ENCODE peak calls at places on chromosomes 4 and X, in nine cellular contexts. C is stomach, U is suprapubic skin, Y is ovary, O is transverse colon, D is GM12878, S is tibial nerve, W is esophagus muscularis mucosa, V is upper lobe of left lung. T is an unnamed sample.

GRCh38 chr4:98663226-98664006 is 5.0 kb upstream of the TSPAN5 start:
- DNase-seq in D (peak; percentile 84), W (no peak), S (no peak), U (no peak), C (no peak), V (no peak), O (peak; percentile 21), Y (no peak), T (no peak)

GRCh38 chr4:128570380-128570779 is 239.1 kb upstream of the JADE1 start:
- DNase-seq in U (no peak), W (no peak), O (peak; percentile 20), Y (no peak), S (peak; percentile 59), C (no peak), V (peak; percentile 71), D (no peak), T (peak; percentile 83)

GRCh38 chr4:138948918-138949317 is 66.7 kb upstream of the NOCT start:
- DNase-seq in S (no peak), O (no peak), V (peak; percentile 34), U (no peak), W (no peak), Y (no peak), C (no peak), D (no peak), T (no peak)

GRCh38 chr4:113952452-113953029 is 26.9 kb downstream of the ARSJ start:
- DNase-seq in U (no peak), V (no peak), D (peak; percentile 12), S (peak; percentile 33), C (no peak), Y (no peak), W (no peak), O (no peak), T (no peak)

GRCh38 chrX:101449279-101449678 is 36.0 kb upstream of the ARMCX4 start:
- DNase-seq in O (no peak), V (no peak), C (no peak), Y (no peak), U (no peak), W (no peak), S (no peak), D (no peak), T (no peak)

GRCh38 chr4:69054578-69055200 is 41.6 kb upstream of the UGT2B7 start:
- DNase-seq in O (no peak), S (no peak), W (no peak), C (no peak), Y (no peak), U (no peak), D (no peak), V (peak; percentile 61), T (no peak)

GRCh38 chr4:26076896-26077295 is 162.9 kb downstream of the SMIM20 start:
- DNase-seq in W (no peak), U (no peak), C (no peak), Y (no peak), V (no peak), D (no peak), O (no peak), S (no peak), T (no peak)

GRCh38 chr4:164748375-164748774 is 5.6 kb upstream of the SMIM31 start:
- DNase-seq in V (no peak), O (no peak), W (no peak), S (no peak), U (no peak), Y (no peak), D (no peak), C (no peak), T (no peak)

GRCh38 chr4:7157666-7158065 is 34.7 kb upstream of the SORCS2 start:
- DNase-seq in W (no peak), V (no peak), D (no peak), S (no peak), Y (peak; percentile 11), U (peak; percentile 64), O (no peak), C (no peak), T (peak; percentile 18)

GRCh38 chr4:142278171-142278570 is 567.9 kb downstream of the INPP4B start:
- DNase-seq in W (no peak), S (no peak), U (no peak), D (no peak), C (no peak), O (no peak), V (no peak), Y (no peak), T (no peak)

GRCh38 chr4:6500481-6501135 is 28.2 kb upstream of the PPP2R2C start:
- DNase-seq in W (peak; percentile 57), Y (no peak), V (no peak), S (no peak), D (no peak), O (no peak), C (no peak), U (peak; percentile 43), T (no peak)

GRCh38 chr4:57098945-57099344 is 11.2 kb downstream of the IGFBP7 start:
- DNase-seq in Y (no peak), W (no peak), C (no peak), O (no peak), V (no peak), S (no peak), U (no peak), D (no peak), T (no peak)

GRCh38 chr4:105227054-105227453 is 80.4 kb downstream of the TET2 start:
- DNase-seq in Y (no peak), W (no peak), D (no peak), U (no peak), C (no peak), O (no peak), S (no peak), V (no peak), T (no peak)

DNA sequence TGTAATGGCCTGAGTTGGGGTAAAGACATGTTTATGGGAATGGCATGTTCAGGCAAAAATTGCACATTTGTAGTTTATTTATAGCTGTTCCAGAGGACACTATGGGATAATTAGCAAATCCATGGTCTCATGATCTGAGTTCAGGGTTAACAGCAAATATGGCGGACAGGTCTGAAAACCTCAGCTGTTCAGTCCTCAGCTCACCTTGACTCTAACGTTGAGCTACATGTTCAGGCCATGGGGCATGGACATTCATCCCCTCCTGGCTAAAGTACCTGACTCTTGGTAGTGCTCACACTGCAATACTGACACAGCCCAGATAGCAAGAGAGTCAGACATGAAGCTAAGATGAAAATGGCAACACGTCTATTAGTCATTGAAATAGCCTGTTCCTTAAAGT is 161.6 kb upstream of the GPC4 start:
- DNase-seq in U (no peak), S (no peak), O (no peak), D (no peak), V (no peak), Y (no peak), W (no peak), C (no peak), T (no peak)
- TF ChIP-seq POLR2A in U (no peak), S (no peak), O (no peak), D (no peak), V (no peak), Y (no peak), W (no peak), C (no peak), T (no peak)

DNA sequence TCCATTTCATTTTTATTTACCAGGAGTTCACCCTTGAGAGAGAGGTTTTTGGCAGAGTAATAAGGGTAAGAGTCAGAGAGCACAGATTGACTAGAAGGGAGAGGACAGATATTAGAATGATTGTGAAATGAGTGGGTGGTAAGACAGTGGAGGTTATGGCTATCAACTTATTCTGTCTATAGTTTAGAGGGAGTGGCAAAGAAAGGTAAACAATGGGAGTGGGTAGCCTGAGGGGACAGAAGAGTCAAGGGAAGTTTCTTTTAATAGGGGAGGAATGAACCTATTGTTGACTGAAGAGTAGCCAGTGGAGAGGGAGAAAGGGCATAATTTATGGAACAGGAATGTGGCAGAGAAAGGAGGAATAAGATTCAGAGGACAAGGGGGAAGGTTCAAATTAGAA is 186.5 kb upstream of the NRK start:
- DNase-seq in U (no peak), Y (no peak), C (no peak), S (no peak), D (no peak), W (no peak), O (no peak), V (no peak), T (no peak)
- TF ChIP-seq EP300 in U (no peak), Y (no peak), C (no peak), S (no peak), D (no peak), W (no peak), O (no peak), V (no peak), T (no peak)

GRCh38 chrX:20067709-20068315 is 48.9 kb downstream of the MAP7D2 start:
- DNase-seq in W (peak; percentile 91), V (peak; percentile 80), U (peak; percentile 76), S (peak; percentile 76), O (peak; percentile 55), C (peak; percentile 90), D (no peak), Y (peak; percentile 86), T (peak; percentile 89)
- H3K4me3 ChIP-seq in W (no peak overlapping the region), V (no peak overlapping the region), U (no peak overlapping the region), S (no peak overlapping the region), O (no peak overlapping the region), C (no peak overlapping the region), D (no peak overlapping the region), Y (no peak overlapping the region), T (no peak overlapping the region)

GRCh38 chr4:151646322-151646721 is 114.5 kb downstream of the GATB start:
- DNase-seq in D (no peak), S (no peak), C (no peak), Y (no peak), V (no peak), O (no peak), U (no peak), W (no peak), T (no peak)
- TF ChIP-seq POLR2A in D (no peak), S (no peak), C (no peak), Y (no peak), V (no peak), O (no peak), U (no peak), W (no peak), T (no peak)

GRCh38 chrX:129736491-129736890 is 2.3 kb upstream of the XPNPEP2 start:
- DNase-seq in Y (no peak), C (no peak), O (no peak), V (no peak), U (no peak), W (no peak), S (no peak), D (no peak), T (peak; percentile 38)

GRCh38 chrX:129741880-129742758 is 3.3 kb downstream of the XPNPEP2 start:
- DNase-seq in W (no peak), V (no peak), C (no peak), Y (no peak), S (no peak), O (no peak), D (no peak), U (no peak), T (peak; percentile 40)

GRCh38 chrX:129739591-129739990 is 812 bp downstream of the XPNPEP2 start:
- DNase-seq in S (no peak), U (no peak), O (no peak), Y (no peak), C (no peak), W (no peak), V (no peak), D (no peak), T (peak; percentile 58)

GRCh38 chrX:129738466-129739308 is at the start of gene XPNPEP2:
- DNase-seq in Y (peak; percentile 29), C (no peak), O (no peak), V (no peak), S (peak; percentile 24), D (no peak), U (no peak), W (no peak), T (peak; percentile 69)

DNA sequence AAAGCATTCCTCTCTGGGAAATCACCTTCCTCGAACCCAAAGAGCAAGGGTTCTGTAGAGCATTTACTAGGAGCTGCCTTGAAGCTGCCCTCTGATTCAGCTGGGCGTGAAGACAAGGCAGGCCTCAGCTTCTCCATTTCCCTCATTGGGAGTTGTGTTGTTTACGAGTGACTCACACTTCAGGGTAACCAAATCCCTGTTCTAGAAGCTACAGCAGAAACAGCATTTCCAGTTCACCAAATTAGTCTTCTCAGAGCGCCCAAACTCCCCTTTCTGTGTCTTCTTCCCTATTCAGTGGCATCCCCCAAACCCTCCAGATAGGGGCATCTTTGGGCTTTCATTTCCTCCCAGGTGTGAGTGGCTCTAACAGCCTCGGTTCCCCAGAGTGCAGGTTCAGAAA is 858 bp upstream of the XPNPEP2 start:
- DNase-seq in V (no peak), Y (no peak), C (no peak), U (no peak), O (no peak), S (no peak), W (no peak), D (no peak), T (peak; percentile 48)
- TF ChIP-seq EP300 in V (no peak), Y (no peak), C (no peak), U (no peak), O (no peak), S (no peak), W (no peak), D (no peak), T (no peak)

T was measured in sigmoid colon.